ENCODE peak calls at places on chromosomes 1 and 21, in eight cellular contexts. S, A, X, H, I, O, D and F are unnamed samples. For H3K4me1 and H3K9me3, the result is how much of the 10 kb centered on the place peaks cover.

GRCh38 chr1:218374972-218375371 is 29.8 kb downstream of the TGFB2 start:
- DNase-seq in S (no peak), A (no peak), X (no peak), H (peak), I (no peak), O (no peak), D (no peak), F (no peak)

GRCh38 chr1:145879775-145880174 is 5.9 kb downstream of the ANKRD35 start:
- DNase-seq in S (no peak), A (no peak), X (no peak), H (no peak), I (no peak), O (no peak), D (no peak), F (no peak)

GRCh38 chr1:244391761-244392160 is 59.9 kb downstream of the ADSS2 start:
- DNase-seq in S (no peak), A (no peak), X (no peak), H (no peak), I (no peak), O (no peak), D (no peak), F (no peak)

GRCh38 chr1:11645670-11646265 is 8.5 kb downstream of the FBXO2 start:
- DNase-seq in S (no peak), A (peak), X (peak), H (peak), I (peak), O (peak), D (peak), F (peak)

GRCh38 chr1:208238710-208239517 is 5.3 kb downstream of the PLXNA2 start:
- DNase-seq in S (no peak), A (no peak), X (no peak), H (peak), I (peak), O (peak), D (no peak), F (peak)

GRCh38 chr1:243507001-243507671 is 251.3 kb downstream of the SDCCAG8 start:
- DNase-seq in S (no peak), A (no peak), X (no peak), H (no peak), I (no peak), O (no peak), D (no peak), F (no peak)

GRCh38 chr1:184605941-184606340 is 148.7 kb downstream of the EDEM3 start:
- DNase-seq in S (no peak), A (no peak), X (no peak), H (no peak), I (no peak), O (no peak), D (no peak), F (no peak)

GRCh38 chr21:36347278-36347961 is 27.4 kb downstream of the MORC3 start:
- DNase-seq in S (no peak), A (no peak), X (no peak), H (peak), I (no peak), O (no peak), D (no peak), F (no peak)

GRCh38 chr1:205270764-205271163 is 43.0 kb downstream of the TMCC2 start:
- DNase-seq in S (no peak), A (no peak), X (no peak), H (peak), I (no peak), O (no peak), D (no peak), F (no peak)

GRCh38 chr1:34367954-34368353 is 191.2 kb downstream of the C1orf94 start:
- DNase-seq in S (no peak), A (no peak), X (no peak), H (no peak), I (no peak), O (no peak), D (no peak), F (no peak)

GRCh38 chr1:168488153-168488552 is 55.6 kb downstream of the XCL2 start:
- DNase-seq in S (no peak), A (peak), X (peak), H (peak), I (peak), O (no peak), D (no peak), F (peak)

GRCh38 chr1:23581219-23581618 is 21.9 kb upstream of the ID3 start:
- DNase-seq in S (no peak), A (no peak), X (peak), H (no peak), I (no peak), O (no peak), D (no peak), F (peak)

GRCh38 chr1:14259191-14259757 is 339.2 kb upstream of the KAZN start:
- DNase-seq in S (no peak), A (peak), X (peak), H (no peak), I (peak), O (no peak), D (no peak), F (peak)

GRCh38 chr1:232876506-232877360 is 71.5 kb downstream of the MAP10 start:
- DNase-seq in S (no peak), A (no peak), X (no peak), H (no peak), I (no peak), O (no peak), D (no peak), F (no peak)

GRCh38 chr1:217191441-217191840 is 439.4 kb downstream of the GPATCH2 start:
- DNase-seq in S (no peak), A (no peak), X (no peak), H (no peak), I (no peak), O (no peak), D (no peak), F (no peak)

GRCh38 chr1:43612406-43612805 is 37.5 kb upstream of the KDM4A start:
- DNase-seq in S (no peak), A (no peak), X (no peak), H (no peak), I (no peak), O (no peak), D (no peak), F (no peak)

GRCh38 chr1:204791453-204792366 is 79.0 kb upstream of the NFASC start:
- DNase-seq in S (no peak), A (peak), X (peak), H (peak), I (peak), O (peak), D (peak), F (peak)

GRCh38 chr1:203428981-203429599 is 46.5 kb upstream of the PRELP start:
- DNase-seq in S (no peak), A (no peak), X (no peak), H (no peak), I (peak), O (no peak), D (no peak), F (no peak)

GRCh38 chr1:17671741-17672140 is 83.4 kb upstream of the ACTL8 start:
- DNase-seq in S (no peak), A (no peak), X (no peak), H (no peak), I (no peak), O (peak), D (no peak), F (no peak)

GRCh38 chr21:42145569-42146250 is 73.2 kb upstream of the ABCG1 start:
- DNase-seq in S (peak), A (peak), X (no peak), H (peak), I (peak), O (peak), D (peak), F (peak)

GRCh38 chr1:226640737-226641136 is 92.2 kb downstream of the STUM start:
- DNase-seq in S (no peak), A (peak), X (peak), H (no peak), I (no peak), O (no peak), D (no peak), F (no peak)

GRCh38 chr1:193448682-193449461 is 262.5 kb upstream of the B3GALT2 start:
- DNase-seq in S (no peak), A (no peak), X (no peak), H (no peak), I (no peak), O (peak), D (no peak), F (no peak)

GRCh38 chr1:19436716-19437476 is 48.4 kb downstream of the CAPZB start:
- DNase-seq in S (no peak), A (peak), X (peak), H (peak), I (peak), O (no peak), D (no peak), F (peak)

GRCh38 chr1:58823481-58824010 is 39.7 kb upstream of the JUN start:
- DNase-seq in S (no peak), A (no peak), X (no peak), H (peak), I (no peak), O (no peak), D (no peak), F (no peak)

GRCh38 chr1:41528726-41529605 is 44.5 kb upstream of the EDN2 start:
- DNase-seq in S (no peak), A (no peak), X (no peak), H (no peak), I (no peak), O (no peak), D (no peak), F (no peak)

GRCh38 chr1:92882817-92883216 is 51.0 kb downstream of the RPL5 start:
- DNase-seq in S (no peak), A (no peak), X (no peak), H (no peak), I (no peak), O (peak), D (no peak), F (no peak)

GRCh38 chr21:38505654-38506523 is 7.6 kb upstream of the ERG start:
- DNase-seq in S (no peak), A (no peak), X (no peak), H (peak), I (peak), O (peak), D (peak), F (no peak)

GRCh38 chr1:205365945-205366463 is 9.3 kb upstream of the KLHDC8A start:
- DNase-seq in S (no peak), A (no peak), X (no peak), H (no peak), I (peak), O (no peak), D (no peak), F (no peak)

GRCh38 chr1:155117610-155118009 is 10.1 kb upstream of the EFNA1 start:
- DNase-seq in S (no peak), A (no peak), X (no peak), H (no peak), I (no peak), O (no peak), D (no peak), F (no peak)

GRCh38 chr1:38476111-38476783 is 383.3 kb downstream of the RRAGC start:
- DNase-seq in S (no peak), A (no peak), X (no peak), H (no peak), I (no peak), O (no peak), D (no peak), F (no peak)

GRCh38 chr1:228206582-228207351 is 1.1 kb upstream of the OBSCN start:
- DNase-seq in S (no peak), A (no peak), X (peak), H (no peak), I (no peak), O (no peak), D (no peak), F (peak)

GRCh38 chr1:17600313-17600712 is 60.8 kb downstream of the ARHGEF10L start:
- DNase-seq in S (no peak), A (no peak), X (no peak), H (no peak), I (no peak), O (no peak), D (no peak), F (no peak)

GRCh38 chr1:31592132-31592531 is 15.8 kb downstream of the TINAGL1 start:
- DNase-seq in S (no peak), A (no peak), X (no peak), H (no peak), I (no peak), O (no peak), D (no peak), F (no peak)

GRCh38 chr1:246699095-246699735 is 25.0 kb upstream of the SCCPDH start:
- DNase-seq in S (peak), A (peak), X (peak), H (peak), I (peak), O (peak), D (peak), F (peak)

GRCh38 chr1:46183926-46184557 is 7.8 kb upstream of the P3R3URF start:
- DNase-seq in S (no peak), A (no peak), X (no peak), H (no peak), I (no peak), O (no peak), D (no peak), F (no peak)

GRCh38 chr1:111441573-111442192 is 7.4 kb downstream of the WDR77 start:
- DNase-seq in S (no peak), A (no peak), X (peak), H (peak), I (peak), O (peak), D (peak), F (no peak)

GRCh38 chr1:92951141-92951582 is 10.1 kb downstream of the DIPK1A start:
- DNase-seq in S (no peak), A (no peak), X (no peak), H (peak), I (peak), O (peak), D (no peak), F (no peak)

GRCh38 chr1:245197121-245197520 is 42.3 kb downstream of the KIF26B start:
- DNase-seq in S (no peak), A (no peak), X (no peak), H (no peak), I (no peak), O (no peak), D (no peak), F (no peak)

GRCh38 chr1:6489383-6489765 is 2.1 kb downstream of the PLEKHG5 start:
- DNase-seq in S (no peak), A (no peak), X (no peak), H (no peak), I (no peak), O (no peak), D (no peak), F (no peak)
- H3K4me3 ChIP-seq in S (no peak), A (no peak), X (no peak), H (no peak), I (no peak), O (peak), D (no peak), F (no peak)

GRCh38 chr1:109919271-109919670 is 8.6 kb downstream of the CSF1 start:
- DNase-seq in S (no peak), A (no peak), X (no peak), H (peak), I (no peak), O (no peak), D (no peak), F (no peak)
- H3K4me1 ChIP-seq in S (under half), A (under half), X (under half), H (half or more), I (under half), O (under half), D (under half), F (under half)

DNA sequence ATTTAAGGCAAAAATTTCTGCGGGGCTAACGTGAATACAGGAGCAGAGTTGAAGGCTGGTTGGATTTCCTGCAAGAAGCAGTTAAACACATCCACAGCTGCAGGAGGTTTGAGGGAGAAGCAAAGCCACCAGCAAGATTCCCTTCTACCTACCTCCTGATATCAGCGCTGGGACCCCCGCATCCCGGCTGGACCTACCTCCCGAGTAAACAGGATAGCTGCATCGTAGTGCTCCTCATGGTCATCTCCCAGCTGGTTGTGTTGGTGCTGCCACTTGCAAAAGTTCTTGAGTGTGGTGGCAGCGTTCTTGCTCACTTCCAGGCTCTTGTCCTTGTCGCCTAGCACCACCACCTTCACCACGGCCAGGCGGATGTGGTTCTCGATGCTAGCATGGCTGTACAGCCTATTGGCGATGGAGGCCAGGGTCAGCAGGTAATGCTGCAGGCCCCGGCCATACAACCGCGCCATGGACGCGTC is 1.8 kb downstream of the ADAMTS5 start:
- DNase-seq in S (no peak), A (no peak), X (no peak), H (no peak), I (no peak), O (no peak), D (no peak), F (no peak)
- H3K9me3 ChIP-seq in S (under half), A (under half), X (under half), H (under half), I (under half), O (under half), D (under half), F (under half)

DNA sequence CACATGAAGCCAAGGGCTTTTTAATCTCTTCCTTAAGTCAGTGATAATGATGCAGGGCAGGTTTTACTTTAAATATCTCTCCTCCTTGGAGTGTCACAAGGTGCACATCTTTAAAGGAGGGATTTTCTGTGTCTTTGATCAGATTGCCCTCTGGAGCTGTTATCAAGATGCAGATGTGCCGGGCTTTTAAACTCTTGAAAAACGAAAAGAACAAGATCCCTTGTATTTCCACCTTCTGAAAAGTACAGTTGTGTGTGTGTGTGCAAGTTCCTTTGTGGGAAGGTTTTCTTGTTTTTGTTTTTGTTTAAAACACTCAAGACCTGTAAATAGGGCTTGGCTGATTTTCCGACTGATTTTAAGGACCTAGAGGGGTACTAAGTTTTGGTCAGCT is 1.6 kb downstream of the MARK1 start:
- DNase-seq in S (no peak), A (no peak), X (no peak), H (no peak), I (no peak), O (no peak), D (no peak), F (no peak)
- H3K4me3 ChIP-seq in S (peak), A (peak), X (peak), H (peak), I (no peak), O (no peak), D (peak), F (peak)

GRCh38 chr1:160209041-160209655 is 4.0 kb downstream of the PEA15 start:
- DNase-seq in S (no peak), A (no peak), X (no peak), H (no peak), I (no peak), O (no peak), D (no peak), F (no peak)

GRCh38 chr1:160209656-160210046 is 4.5 kb downstream of the PEA15 start:
- DNase-seq in S (no peak), A (no peak), X (peak), H (peak), I (peak), O (no peak), D (no peak), F (peak)

GRCh38 chr1:160211010-160211790 is 6.0 kb downstream of the PEA15 start:
- DNase-seq in S (no peak), A (no peak), X (no peak), H (no peak), I (no peak), O (no peak), D (no peak), F (no peak)

GRCh38 chr1:160208179-160209040 is 3.2 kb downstream of the PEA15 start:
- DNase-seq in S (no peak), A (no peak), X (no peak), H (no peak), I (no peak), O (no peak), D (no peak), F (peak)

GRCh38 chr1:160210563-160210962 is 5.4 kb downstream of the PEA15 start:
- DNase-seq in S (no peak), A (no peak), X (no peak), H (no peak), I (no peak), O (no peak), D (no peak), F (peak)
- H3K4me1 ChIP-seq in S (under half), A (under half), X (under half), H (half or more), I (under half), O (under half), D (under half), F (half or more)

DNA sequence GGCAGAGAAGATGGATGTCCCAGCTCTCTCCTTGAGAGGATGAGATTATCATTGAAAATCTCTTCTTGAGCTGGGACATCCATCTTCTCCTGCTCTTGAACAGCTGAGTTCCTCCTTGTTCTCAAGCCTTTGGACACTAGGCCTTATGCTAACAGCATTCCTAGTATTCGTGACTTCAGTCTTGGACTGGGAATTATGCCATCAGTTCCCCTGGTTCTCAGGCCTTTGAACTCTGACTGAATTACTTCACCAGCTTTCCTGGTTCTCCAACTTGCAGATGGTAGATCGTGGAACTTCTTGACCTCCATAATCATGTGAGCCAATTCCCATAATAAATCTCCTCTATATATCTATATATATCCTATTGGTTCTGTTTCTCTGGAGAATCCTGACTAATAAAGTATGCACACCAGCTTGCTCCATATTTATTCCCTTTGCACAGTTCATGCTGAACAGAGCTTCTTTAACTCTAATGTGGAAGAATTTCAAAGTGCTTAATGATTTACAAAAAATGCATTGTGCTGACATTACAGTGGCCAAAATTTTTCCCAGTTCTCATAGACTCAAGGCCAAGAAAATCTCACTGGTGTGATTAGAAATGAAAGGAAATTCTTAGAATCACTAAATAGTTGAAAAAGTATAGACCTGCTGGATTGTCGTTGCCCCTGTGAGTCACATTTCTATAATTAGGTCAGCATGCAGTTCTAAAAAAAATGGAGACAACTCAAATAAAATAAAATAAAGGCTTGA is 462.9 kb upstream of the ADAMTS5 start:
- DNase-seq in S (no peak), A (no peak), X (no peak), H (no peak), I (no peak), O (no peak), D (no peak), F (no peak)
- H3K9me3 ChIP-seq in S (under half), A (under half), X (under half), H (under half), I (under half), O (under half), D (under half), F (under half)

DNA sequence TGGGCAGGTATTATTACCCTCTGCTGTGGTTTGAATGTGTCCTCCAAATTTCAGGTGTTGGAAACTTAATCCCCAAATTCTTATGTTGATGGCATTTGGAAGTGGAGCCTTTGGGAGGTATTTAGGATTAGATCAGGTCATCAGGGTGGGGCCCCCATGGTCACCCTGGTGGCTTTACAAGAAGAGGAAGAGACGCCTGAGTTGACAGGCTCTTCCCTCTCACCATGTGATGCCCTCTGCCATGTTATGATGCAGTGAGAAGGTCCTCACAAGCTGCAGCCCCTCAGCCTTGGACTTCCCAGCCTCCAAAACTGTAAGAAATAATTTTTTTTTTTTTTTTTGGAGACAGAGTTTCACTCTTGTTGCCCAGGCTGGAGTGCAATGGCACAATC is 8.8 kb upstream of the THEMIS2 start:
- DNase-seq in S (no peak), A (no peak), X (no peak), H (no peak), I (no peak), O (no peak), D (no peak), F (no peak)
- H3K4me3 ChIP-seq in S (no peak), A (no peak), X (no peak), H (no peak), I (no peak), O (no peak), D (no peak), F (no peak)